ENCODE peak calls at places on chromosomes 4 and X, in seven cellular contexts. B, H, S, I, U, N and Y are unnamed samples.

GRCh38 chrX:134711135-134711941 is 53.1 kb upstream of the PLAC1 start:
- DNase-seq in B (no peak), N (no peak), U (peak), I (no peak), S (no peak), H (no peak), Y (no peak)

GRCh38 chr4:108980455-108981239 is 217.8 kb upstream of the ETNPPL start:
- DNase-seq in H (no peak), S (no peak), U (no peak), N (no peak), I (no peak), B (no peak), Y (no peak)

GRCh38 chrX:142998447-142999208 is 27.1 kb upstream of the SPANXN4 start:
- DNase-seq in H (no peak), U (no peak), I (no peak), S (no peak), N (no peak), B (no peak), Y (no peak)

GRCh38 chr4:3083732-3084131 is 9.3 kb downstream of the HTT start:
- DNase-seq in B (no peak), I (no peak), U (no peak), S (no peak), H (no peak), N (no peak), Y (no peak)

GRCh38 chr4:3823496-3824341 is 57.5 kb downstream of the ADRA2C start:
- DNase-seq in B (no peak), I (peak), N (no peak), S (no peak), H (no peak), U (no peak), Y (no peak)

GRCh38 chr4:138188406-138189084 is 53.6 kb downstream of the SLC7A11 start:
- DNase-seq in B (no peak), N (no peak), S (no peak), U (no peak), H (no peak), I (no peak), Y (no peak)

GRCh38 chrX:45771560-45772340 is 571.1 kb upstream of the DIPK2B start:
- DNase-seq in U (no peak), N (no peak), I (no peak), B (no peak), H (no peak), S (no peak), Y (no peak)

GRCh38 chr4:105280338-105280809 is 133.7 kb downstream of the TET2 start:
- DNase-seq in I (no peak), U (no peak), B (no peak), S (no peak), N (no peak), H (no peak), Y (no peak)

GRCh38 chr4:30882995-30883675 is 163.0 kb downstream of the PCDH7 start:
- DNase-seq in I (no peak), U (no peak), S (no peak), H (no peak), N (no peak), B (no peak), Y (no peak)

GRCh38 chrX:153492543-153492942 is 2.2 kb upstream of the BGN start:
- DNase-seq in U (no peak), B (no peak), I (no peak), N (no peak), H (no peak), S (peak), Y (no peak)

GRCh38 chr4:5444918-5445517 is 263.3 kb downstream of the EVC2 start:
- DNase-seq in N (no peak), H (no peak), U (no peak), I (no peak), B (peak), S (no peak), Y (no peak)

GRCh38 chr4:62914758-62915157 is 1494.5 kb downstream of the TECRL start:
- DNase-seq in N (no peak), B (no peak), U (peak), S (no peak), I (no peak), H (no peak), Y (no peak)

GRCh38 chrX:102846544-102847236 is 90.4 kb upstream of the RAB40AL start:
- DNase-seq in N (no peak), I (no peak), H (no peak), S (no peak), B (no peak), U (no peak), Y (no peak)

GRCh38 chr4:16415751-16416150 is 189.5 kb upstream of the TAPT1 start:
- DNase-seq in H (no peak), I (no peak), U (no peak), S (no peak), N (no peak), B (no peak), Y (no peak)

GRCh38 chr4:173013232-173013932 is 155.2 kb upstream of the GALNT7 start:
- DNase-seq in I (peak), H (no peak), S (peak), U (peak), N (peak), B (peak), Y (peak)

GRCh38 chr4:68316193-68316969 is 33.5 kb downstream of the YTHDC1 start:
- DNase-seq in B (no peak), S (no peak), U (no peak), N (no peak), I (no peak), H (no peak), Y (no peak)

GRCh38 chr4:25900901-25901500 is 13.0 kb upstream of the SMIM20 start:
- DNase-seq in N (no peak), H (no peak), S (no peak), U (no peak), B (no peak), I (no peak), Y (no peak)

GRCh38 chr4:16844796-16845586 is 53.5 kb downstream of the LDB2 start:
- DNase-seq in H (no peak), N (no peak), U (no peak), I (peak), S (no peak), B (no peak), Y (no peak)

GRCh38 chrX:142134533-142134932 is 70.6 kb downstream of the MAGEC2 start:
- DNase-seq in S (no peak), N (no peak), B (no peak), I (no peak), H (no peak), U (no peak), Y (no peak)

GRCh38 chrX:110665636-110666035 is 130.0 kb downstream of the CHRDL1 start:
- DNase-seq in H (no peak), N (no peak), B (peak), U (peak), S (peak), I (peak), Y (peak)

GRCh38 chr4:6019316-6020263 is 1.4 kb upstream of the C4orf50 start:
- DNase-seq in I (peak), U (peak), N (no peak), B (peak), H (peak), S (peak), Y (peak)

GRCh38 chrX:7108995-7109634 is 38.4 kb upstream of the STS start:
- DNase-seq in S (no peak), H (no peak), I (no peak), N (no peak), U (no peak), B (no peak), Y (peak)

GRCh38 chrX:108001218-108001814 is 19.1 kb upstream of the TEX13B start:
- DNase-seq in H (peak), I (peak), N (no peak), U (peak), B (no peak), S (peak), Y (no peak)

GRCh38 chr4:38162240-38162784 is 202.1 kb downstream of the PTTG2 start:
- DNase-seq in H (peak), S (no peak), N (no peak), U (peak), I (peak), B (no peak), Y (no peak)

GRCh38 chr4:24352112-24352511 is 232.2 kb downstream of the DHX15 start:
- DNase-seq in U (no peak), B (no peak), S (no peak), H (no peak), I (no peak), N (no peak), Y (no peak)

GRCh38 chr4:89753601-89754066 is 83.3 kb downstream of the SNCA start:
- DNase-seq in S (no peak), N (no peak), B (no peak), I (peak), H (peak), U (peak), Y (no peak)

GRCh38 chr4:89765966-89766365 is 71.0 kb downstream of the SNCA start:
- DNase-seq in N (no peak), S (no peak), H (no peak), B (no peak), U (no peak), I (no peak), Y (peak)

GRCh38 chr4:87489678-87490077 is 39.5 kb downstream of the SPARCL1 start:
- DNase-seq in B (no peak), N (no peak), I (no peak), S (no peak), H (no peak), U (no peak), Y (no peak)

GRCh38 chr4:54254116-54254914 is 25.2 kb downstream of the PDGFRA start:
- DNase-seq in B (no peak), S (no peak), U (no peak), H (no peak), N (no peak), I (no peak), Y (no peak)

GRCh38 chrX:34578237-34578636 is 78.8 kb downstream of the TMEM47 start:
- DNase-seq in H (no peak), B (no peak), U (peak), N (no peak), I (no peak), S (no peak), Y (peak)

GRCh38 chr4:1113311-1114009 is at the start of gene RNF212:
- DNase-seq in N (no peak), S (no peak), H (no peak), U (peak), B (peak), I (no peak), Y (no peak)
- TF ChIP-seq JUND in N (no peak), S (no peak), H (no peak), U (no peak), B (no peak), I (no peak), Y (no peak)

GRCh38 chrX:39998636-39999406 is 98.9 kb downstream of the BCOR start:
- DNase-seq in S (no peak), N (no peak), I (no peak), U (no peak), H (no peak), B (no peak), Y (no peak)
- TF ChIP-seq JUND in S (no peak), N (no peak), I (no peak), U (no peak), H (no peak), B (no peak), Y (no peak)

DNA sequence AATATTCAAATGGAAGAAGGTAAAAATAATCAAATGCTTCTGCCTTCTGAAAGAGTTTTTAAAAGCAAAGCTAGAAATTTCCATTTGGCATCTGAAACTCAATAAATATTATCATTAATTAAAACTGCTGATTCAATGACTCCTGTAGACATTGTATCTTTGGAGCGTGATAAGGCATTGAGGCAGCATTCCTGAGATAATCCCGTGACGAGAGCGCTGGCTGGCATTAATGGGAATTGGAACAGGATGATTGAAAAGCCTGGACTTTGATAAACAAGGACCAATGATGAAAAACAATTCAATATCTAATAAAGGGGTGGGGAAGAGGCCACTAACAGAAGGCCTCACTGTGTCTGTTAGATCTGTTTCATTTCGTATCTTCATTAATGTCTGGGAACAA is 102.5 kb downstream of the SCD5 start:
- DNase-seq in B (peak), N (no peak), S (no peak), I (no peak), U (no peak), H (no peak), Y (no peak)
- TF ChIP-seq JUND in B (no peak), N (no peak), S (no peak), I (no peak), U (no peak), H (no peak), Y (no peak)

DNA sequence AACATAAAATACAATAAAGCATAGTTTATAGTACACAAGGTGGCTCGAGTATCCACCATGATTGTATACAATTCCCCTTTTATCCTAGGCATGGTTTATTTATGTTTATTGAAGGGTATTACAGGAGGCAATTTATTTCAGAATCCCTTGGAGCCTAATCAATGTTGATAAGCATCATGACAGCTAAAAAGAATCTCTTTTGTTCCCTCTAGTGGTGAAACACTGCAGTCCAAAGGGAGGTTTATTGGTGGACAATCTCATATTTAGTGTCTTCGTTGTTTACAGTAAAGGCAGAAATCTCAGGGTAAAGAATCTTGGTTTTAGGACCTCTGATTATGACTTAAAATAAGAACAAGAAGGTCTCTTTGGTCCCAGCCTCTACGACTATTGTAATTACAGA is 1712.5 kb downstream of the C4orf33 start:
- DNase-seq in H (peak), U (peak), I (peak), S (no peak), B (no peak), N (no peak), Y (no peak)
- TF ChIP-seq JUND in H (no peak), U (no peak), I (no peak), S (no peak), B (no peak), N (no peak), Y (no peak)